ENCODE peak calls at places on chromosomes 7 and 10, in seven cellular contexts. Q is bronchial epithelial cell, C is fibroblast of lung, A is cardiac muscle cell, K is upper lobe of left lung, N is fibroblast of the aortic adventitia, E is DND-41. G is an unnamed sample.

GRCh38 chr7:76047305-76047810 is 442 bp downstream of the STYXL1 start:
- DNase-seq in Q (peak), C (no peak), A (peak), K (no peak), N (no peak), E (peak), G (peak)

GRCh38 chr7:32587431-32587948 is 92.2 kb downstream of the AVL9 start:
- DNase-seq in Q (peak), C (peak), A (peak), K (no peak), N (peak), E (no peak), G (no peak)

GRCh38 chr7:103937680-103938079 is 51.8 kb downstream of the RELN start:
- DNase-seq in Q (no peak), C (no peak), A (no peak), K (no peak), N (no peak), E (no peak), G (no peak)

GRCh38 chr7:37999673-38000072 is 79.2 kb downstream of the EPDR1 start:
- DNase-seq in Q (no peak), C (peak), A (peak), K (no peak), N (peak), E (no peak), G (no peak)

GRCh38 chr7:85554294-85554877 is 367.5 kb upstream of the SEMA3D start:
- DNase-seq in Q (peak), C (peak), A (peak), K (no peak), N (peak), E (peak), G (no peak)

GRCh38 chr10:83820033-83820432 is 319.3 kb upstream of the GHITM start:
- DNase-seq in Q (no peak), C (no peak), A (peak), K (no peak), N (no peak), E (no peak), G (no peak)

GRCh38 chr7:44604941-44605340 is 1.5 kb upstream of the OGDH start:
- DNase-seq in Q (no peak), C (no peak), A (no peak), K (no peak), N (no peak), E (no peak), G (no peak)

GRCh38 chr10:21002097-21002878 is 105.2 kb upstream of the NEBL start:
- DNase-seq in Q (peak), C (peak), A (peak), K (no peak), N (peak), E (no peak), G (no peak)

GRCh38 chr10:14365231-14365744 is 34.6 kb upstream of the FRMD4A start:
- DNase-seq in Q (no peak), C (no peak), A (no peak), K (no peak), N (no peak), E (no peak), G (no peak)

GRCh38 chr7:112572669-112573301 is 92.0 kb downstream of the LSMEM1 start:
- DNase-seq in Q (peak), C (no peak), A (no peak), K (no peak), N (no peak), E (no peak), G (no peak)

GRCh38 chr10:124001391-124002260 is 91.8 kb downstream of the CHST15 start:
- DNase-seq in Q (no peak), C (no peak), A (no peak), K (no peak), N (no peak), E (peak), G (peak)

GRCh38 chr7:129376778-129377700 is 57.2 kb upstream of the STRIP2 start:
- DNase-seq in Q (peak), C (peak), A (peak), K (no peak), N (peak), E (no peak), G (no peak)

GRCh38 chr7:152435384-152436278 is at the start of gene KMT2C:
- DNase-seq in Q (no peak), C (peak), A (peak), K (peak), N (peak), E (peak), G (peak)

GRCh38 chr7:97015787-97016391 is 8.7 kb downstream of the DLX5 start:
- DNase-seq in Q (no peak), C (no peak), A (no peak), K (no peak), N (no peak), E (no peak), G (no peak)

GRCh38 chr10:6476989-6477388 is 103.1 kb downstream of the PRKCQ start:
- DNase-seq in Q (peak), C (no peak), A (no peak), K (no peak), N (no peak), E (no peak), G (no peak)

GRCh38 chr10:115936926-115937755 is 335.9 kb downstream of the GFRA1 start:
- DNase-seq in Q (peak), C (peak), A (peak), K (no peak), N (peak), E (no peak), G (no peak)

GRCh38 chr10:84429926-84430520 is 101.6 kb downstream of the CCSER2 start:
- DNase-seq in Q (peak), C (peak), A (peak), K (no peak), N (peak), E (peak), G (peak)

GRCh38 chr7:102472126-102473041 is 6.3 kb downstream of the POLR2J start:
- DNase-seq in Q (no peak), C (no peak), A (no peak), K (peak), N (no peak), E (no peak), G (no peak)

GRCh38 chr7:17371656-17372524 is 73.4 kb downstream of the AHR start:
- DNase-seq in Q (peak), C (peak), A (peak), K (no peak), N (peak), E (no peak), G (no peak)

GRCh38 chr7:133763241-133763640 is 363.9 kb upstream of the LRGUK start:
- DNase-seq in Q (no peak), C (peak), A (no peak), K (no peak), N (peak), E (no peak), G (no peak)

GRCh38 chr10:71243756-71244637 is 31.6 kb downstream of the UNC5B start:
- DNase-seq in Q (peak), C (no peak), A (no peak), K (no peak), N (peak), E (no peak), G (no peak)

GRCh38 chr7:154842608-154843007 is 160.3 kb downstream of the PAXIP1 start:
- DNase-seq in Q (no peak), C (peak), A (no peak), K (no peak), N (no peak), E (no peak), G (no peak)

GRCh38 chr10:43962346-43963191 is 313.9 kb upstream of the ZNF32 start:
- DNase-seq in Q (no peak), C (peak), A (no peak), K (no peak), N (peak), E (no peak), G (no peak)

GRCh38 chr10:133327651-133328357 is 8.9 kb downstream of the CALY start:
- DNase-seq in Q (no peak), C (peak), A (no peak), K (no peak), N (no peak), E (no peak), G (no peak)

GRCh38 chr7:158206341-158206740 is 381.3 kb downstream of the PTPRN2 start:
- DNase-seq in Q (no peak), C (no peak), A (no peak), K (no peak), N (no peak), E (no peak), G (no peak)
- TF ChIP-seq CTCF in Q (no peak), C (no peak), A (no peak), K (no peak), N (no peak), E (no peak), G (no peak)

DNA sequence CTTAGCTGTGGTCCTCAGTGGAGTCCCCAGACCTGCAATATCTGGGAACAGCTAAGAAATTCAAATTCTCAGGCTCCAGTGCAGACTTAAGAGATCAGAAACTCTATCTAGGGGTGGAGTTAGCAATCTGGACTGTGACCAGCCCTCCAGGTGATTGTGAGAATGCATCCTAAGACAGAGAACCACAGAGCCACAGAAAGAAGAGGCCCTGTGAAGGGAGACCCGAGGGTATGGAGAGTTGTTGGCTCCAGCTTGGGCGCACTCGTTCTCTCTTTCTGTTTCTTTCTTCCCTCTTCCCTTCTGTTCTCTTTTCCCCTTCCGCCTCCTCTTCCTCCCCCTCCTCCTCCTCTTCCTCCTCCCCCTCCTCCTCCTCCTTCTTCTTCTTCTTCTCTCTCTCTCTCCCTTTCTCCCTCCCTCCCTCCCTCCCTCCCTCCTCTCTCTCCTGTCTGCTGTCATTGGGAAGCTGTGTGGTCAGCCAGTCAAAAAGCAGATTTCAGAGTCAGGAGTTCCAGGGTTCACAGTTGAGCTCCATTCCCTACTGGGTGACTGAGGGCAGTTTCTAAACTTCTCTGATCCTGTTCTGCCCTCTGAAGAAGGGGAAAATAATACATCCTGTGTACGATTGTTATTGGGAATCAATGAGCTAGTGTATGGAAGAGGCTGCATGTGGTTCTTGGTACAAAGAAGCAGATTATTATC is 62.1 kb upstream of the STEAP1B start:
- DNase-seq in Q (no peak), C (peak), A (peak), K (no peak), N (peak), E (no peak), G (no peak)
- H3K4me3 ChIP-seq in Q (no peak), C (no peak), A (no peak), K (no peak), N (peak), E (no peak), G (no peak)

DNA sequence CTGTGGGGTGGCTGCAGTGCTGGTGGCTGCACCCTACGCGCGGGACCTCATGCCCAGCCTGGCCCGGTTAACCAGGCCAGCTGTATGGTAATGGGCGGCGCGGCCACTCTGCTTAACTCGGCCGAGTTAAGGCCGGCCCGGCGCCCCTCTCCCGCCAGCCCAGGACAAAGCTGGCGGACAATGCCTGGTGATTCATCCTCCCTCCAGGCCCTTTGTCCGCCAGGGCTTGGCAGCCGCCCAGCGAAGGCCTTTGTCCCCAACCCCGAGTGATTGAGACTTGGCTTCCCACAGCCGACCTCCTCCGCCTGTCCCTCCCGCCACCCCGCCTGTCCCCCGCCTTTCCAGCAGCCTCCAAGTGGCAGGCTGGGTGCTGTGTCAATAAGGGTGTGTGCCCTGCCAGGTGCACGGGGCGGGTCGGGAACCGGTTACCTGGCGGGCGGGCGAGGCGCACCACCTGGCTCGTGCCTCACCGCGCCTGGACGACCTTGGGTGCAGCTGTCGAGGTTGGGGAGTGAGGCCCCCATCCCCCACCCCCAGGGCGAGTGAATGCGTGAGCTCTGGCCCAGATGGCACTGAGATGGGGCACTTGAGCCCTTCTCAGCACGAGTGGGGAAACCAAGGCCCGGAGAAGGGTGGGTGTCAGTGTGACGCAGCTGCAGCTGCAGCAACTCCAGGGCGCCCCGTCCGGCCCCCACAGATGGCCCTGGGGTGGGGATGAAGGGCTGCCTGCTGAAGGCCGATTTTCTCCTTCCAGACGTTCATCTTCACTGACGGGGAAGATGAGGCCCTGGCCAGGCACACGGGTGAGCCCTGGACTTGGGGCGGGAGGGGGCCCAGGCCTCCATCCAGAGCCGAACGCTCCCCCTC is 4.6 kb downstream of the LFNG start:
- DNase-seq in Q (peak), C (peak), A (peak), K (peak), N (peak), E (no peak), G (no peak)
- TF ChIP-seq CTCF in Q (no peak), C (no peak), A (no peak), K (no peak), N (no peak), E (no peak), G (no peak)

GRCh38 chr7:1291040-1291689 is 58.5 kb downstream of the UNCX start:
- DNase-seq in Q (no peak), C (no peak), A (peak), K (peak), N (peak), E (no peak), G (no peak)

GRCh38 chr7:1289681-1290261 is 57.1 kb downstream of the UNCX start:
- DNase-seq in Q (no peak), C (no peak), A (no peak), K (peak), N (peak), E (no peak), G (no peak)

GRCh38 chr7:1288996-1289551 is 56.4 kb downstream of the UNCX start:
- DNase-seq in Q (no peak), C (no peak), A (no peak), K (peak), N (no peak), E (no peak), G (no peak)

GRCh38 chr7:1291846-1292765 is 59.4 kb downstream of the UNCX start:
- DNase-seq in Q (no peak), C (no peak), A (no peak), K (peak), N (no peak), E (no peak), G (no peak)

GRCh38 chr7:1290262-1291039 is 57.8 kb downstream of the UNCX start:
- DNase-seq in Q (peak), C (peak), A (peak), K (peak), N (peak), E (peak), G (peak)
- H3K4me3 ChIP-seq in Q (peak), C (no peak), A (peak), K (peak), N (peak), E (no peak), G (peak)

G was measured in CD8-positive, alpha-beta T cell.